ENCODE peak calls at places on chromosomes 11 and 22, in four cellular contexts. L is foreskin melanocyte, Y is EL, E is neural progenitor cell. G is an unnamed sample.

GRCh38 chr11:119482561-119483001 is 59.6 kb upstream of the THY1 start:
- DNase-seq in Y (no peak), L (no peak), E (no peak), G (no peak)

GRCh38 chr22:21092797-21093554 is 47.2 kb downstream of the LRRC74B start:
- DNase-seq in Y (no peak), L (no peak), E (no peak), G (no peak)

GRCh38 chr11:92886243-92886905 is 83.1 kb upstream of the MTNR1B start:
- DNase-seq in L (peak; percentile 29), Y (peak; percentile 61), E (peak; percentile 73), G (peak; percentile 62)

GRCh38 chr11:66651011-66651410 is 12.5 kb downstream of the RBM4 start:
- DNase-seq in Y (peak; percentile 29), E (no peak), L (no peak), G (no peak)

GRCh38 chr11:125114518-125114917 is 3.1 kb upstream of the TMEM218 start:
- DNase-seq in E (no peak), L (no peak), Y (no peak), G (no peak)

GRCh38 chr22:37043828-37044538 is 7.6 kb upstream of the KCTD17 start:
- DNase-seq in Y (peak; percentile 49), E (peak; percentile 55), L (no peak), G (peak; percentile 89)

GRCh38 chr22:40200795-40201194 is 23.1 kb downstream of the TNRC6B start:
- DNase-seq in E (no peak), L (no peak), Y (no peak), G (no peak)

GRCh38 chr11:6502382-6502781 is 5.3 kb downstream of the DNHD1 start:
- DNase-seq in L (no peak), E (no peak), Y (no peak), G (no peak)

GRCh38 chr22:29216873-29217666 is 11.4 kb downstream of the EMID1 start:
- DNase-seq in L (no peak), E (no peak), Y (peak; percentile 55), G (no peak)

GRCh38 chr11:113162590-113162961 is 151.8 kb upstream of the TTC12 start:
- DNase-seq in E (no peak), L (peak; percentile 83), Y (no peak), G (peak; percentile 14)

GRCh38 chr11:17494019-17494418 is 17.4 kb upstream of the ABCC8 start:
- DNase-seq in L (no peak), E (no peak), Y (no peak), G (no peak)

GRCh38 chr11:120667934-120668333 is 156.4 kb downstream of the GRIK4 start:
- DNase-seq in L (no peak), Y (no peak), E (no peak), G (no peak)

GRCh38 chr11:34168642-34169051 is 63.2 kb downstream of the NAT10 start:
- DNase-seq in E (no peak), L (no peak), Y (no peak), G (no peak)

GRCh38 chr22:17369553-17370035 is 334 bp downstream of the CECR2 start:
- DNase-seq in L (no peak), Y (no peak), E (peak; percentile 88), G (peak; percentile 45)